ENCODE peak calls at places on chromosomes 11 and 22, in ten cellular contexts. C is left ventricle myocardium inferior; X is mesenchymal stem cell; B is heart left ventricle; T is neuronal stem cell; D is AG04450; Z is body of pancreas; O is colonic mucosa; G is naive thymus-derived CD4-positive, alpha-beta T cell; W is epithelial cell of prostate. F is an unnamed sample.
A peak's percentile ranks its signal among the peaks of the same experiment; 100 is the strongest.

GRCh38 chr11:46845440-46845739 is 690 bp downstream of the CKAP5 start:
- DNase-seq in B (no peak), D (no peak), C (no peak), T (peak; percentile 2), W (no peak), Z (no peak), O (peak; percentile 63), X (no peak), G (no peak), F (no peak)

GRCh38 chr11:63920126-63920869 is 3.3 kb upstream of the RCOR2 start:
- DNase-seq in G (no peak), T (no peak), Z (peak; percentile 82), W (no peak), B (peak; percentile 95), X (no peak), O (peak; percentile 95), C (peak; percentile 90), D (no peak), F (peak; percentile 93)

GRCh38 chr11:109708184-109708583 is 286.2 kb downstream of the C11orf87 start:
- DNase-seq in C (no peak), G (no peak), Z (no peak), D (no peak), B (no peak), T (no peak), W (no peak), O (no peak), X (no peak), F (no peak)

GRCh38 chr11:122163420-122163819 is 47.4 kb upstream of the BLID start:
- DNase-seq in B (no peak), Z (no peak), X (no peak), O (no peak), C (no peak), W (no peak), D (no peak), T (no peak), G (no peak), F (no peak)

GRCh38 chr11:46360878-46361277 is 13.6 kb downstream of the DGKZ start:
- DNase-seq in B (no peak), G (no peak), Z (no peak), C (no peak), O (no peak), W (no peak), T (no peak), D (no peak), X (peak; percentile 46), F (no peak)

GRCh38 chr11:66011785-66012303 is at the start of gene CST6:
- DNase-seq in W (no peak), B (no peak), Z (no peak), C (no peak), O (no peak), D (no peak), T (no peak), G (no peak), X (no peak), F (peak; percentile 63)

GRCh38 chr22:50507421-50507990 is at the start of gene LMF2:
- DNase-seq in B (peak; percentile 91), O (peak; percentile 90), G (peak; percentile 87), W (no peak), C (peak; percentile 90), D (no peak), Z (peak; percentile 94), T (no peak), X (peak; percentile 79), F (no peak)

GRCh38 chr22:11360632-11361031 is 4167.4 kb upstream of the OR11H1 start:
- DNase-seq in C (no peak), D (no peak), Z (no peak), T (no peak), G (no peak), X (no peak), O (no peak), W (no peak), B (no peak), F (no peak)

GRCh38 chr11:18253222-18253621 is 4.8 kb upstream of the SAA2 start:
- DNase-seq in W (peak; percentile 54), C (no peak), D (no peak), X (no peak), G (no peak), Z (no peak), O (no peak), B (no peak), T (no peak), F (no peak)

GRCh38 chr22:36365020-36365411 is 22.8 kb downstream of the MYH9 start:
- DNase-seq in O (peak; percentile 67), T (no peak), W (no peak), G (peak; percentile 87), B (peak; percentile 88), Z (peak; percentile 57), D (peak; percentile 74), X (peak; percentile 99), C (peak; percentile 44), F (no peak)

GRCh38 chr11:107545101-107545514 is 20.4 kb downstream of the ALKBH8 start:
- DNase-seq in X (peak; percentile 28), Z (no peak), C (no peak), G (no peak), D (no peak), B (no peak), O (no peak), W (peak; percentile 66), T (no peak), F (no peak)

GRCh38 chr11:22163394-22163797 is 29.5 kb upstream of the ANO5 start:
- DNase-seq in D (no peak), W (no peak), X (no peak), C (no peak), G (no peak), T (no peak), O (no peak), B (no peak), Z (no peak), F (no peak)

GRCh38 chr11:35173011-35173511 is 34.1 kb downstream of the CD44 start:
- DNase-seq in D (no peak), X (peak; percentile 69), T (no peak), W (no peak), Z (peak; percentile 71), C (no peak), G (no peak), B (peak; percentile 29), O (peak; percentile 72), F (no peak)

GRCh38 chr11:108432783-108433182 is 34.5 kb downstream of the C11orf65 start:
- DNase-seq in X (peak; percentile 49), Z (no peak), D (no peak), G (no peak), T (no peak), C (no peak), W (no peak), O (no peak), B (no peak), F (no peak)

GRCh38 chr11:65522640-65523322 is 2.1 kb upstream of the SCYL1 start:
- DNase-seq in G (peak; percentile 68), O (no peak), T (no peak), W (no peak), C (peak; percentile 13), B (peak; percentile 20), X (peak; percentile 62), Z (no peak), D (no peak), F (no peak)

GRCh38 chr22:47957649-47958048 is 1195.2 kb downstream of the TBC1D22A start:
- DNase-seq in G (no peak), X (no peak), Z (no peak), C (no peak), D (no peak), O (no peak), B (no peak), T (no peak), W (no peak), F (no peak)

GRCh38 chr11:32334822-32335221 is 100.5 kb downstream of the WT1 start:
- DNase-seq in Z (peak; percentile 12), X (no peak), D (no peak), C (no peak), T (no peak), B (no peak), W (no peak), G (no peak), O (peak; percentile 36), F (peak; percentile 93)

GRCh38 chr22:49976439-49977175 is 16.0 kb downstream of the PIM3 start:
- DNase-seq in T (no peak), X (no peak), C (no peak), G (peak; percentile 58), B (no peak), O (no peak), D (no peak), Z (no peak), W (no peak), F (no peak)

GRCh38 chr11:62013266-62014157 is 46.1 kb upstream of the FTH1 start:
- DNase-seq in Z (no peak), C (no peak), O (peak; percentile 74), X (no peak), G (no peak), B (no peak), T (no peak), W (no peak), D (no peak), F (no peak)

GRCh38 chr11:20609727-20610707 is 10.6 kb downstream of the SLC6A5 start:
- DNase-seq in T (peak; percentile 77), D (peak; percentile 13), O (peak; percentile 63), X (peak; percentile 64), B (peak; percentile 74), W (peak; percentile 48), G (peak; percentile 5), Z (peak; percentile 80), C (peak; percentile 73), F (peak; percentile 91)

GRCh38 chr11:11349870-11350325 is 3.2 kb downstream of the CSNK2A3 start:
- DNase-seq in Z (no peak), W (no peak), D (peak; percentile 75), B (no peak), G (no peak), X (peak; percentile 87), C (no peak), T (no peak), O (peak; percentile 18), F (no peak)

GRCh38 chr11:924406-925157 is 1.1 kb upstream of the AP2A2 start:
- DNase-seq in D (no peak), Z (no peak), W (no peak), X (no peak), T (no peak), O (no peak), B (peak; percentile 41), G (no peak), C (peak; percentile 32), F (no peak)
- H3K27ac ChIP-seq in D (no peak overlapping the region), Z (peak overlapping the region; percentile 89), W (no peak overlapping the region), X (no peak overlapping the region), T (no peak overlapping the region), O (no peak overlapping the region), B (peak overlapping the region; percentile 87), G (no peak overlapping the region), C (peak overlapping the region; percentile 92), F (no peak overlapping the region)

GRCh38 chr22:17911312-17911705 is 113.1 kb downstream of the MICAL3 start:
- DNase-seq in G (no peak), Z (no peak), X (no peak), W (no peak), B (no peak), T (no peak), O (no peak), D (no peak), C (no peak), F (no peak)
- H3K27ac ChIP-seq in G (no peak overlapping the region), Z (peak overlapping the region; percentile 22), X (peak overlapping the region; percentile 90), W (peak overlapping the region; percentile 43), B (peak overlapping the region; percentile 93), T (no peak overlapping the region), O (no peak overlapping the region), D (peak overlapping the region; percentile 87), C (peak overlapping the region; percentile 95), F (no peak overlapping the region)

GRCh38 chr11:117459979-117460300 is 132.3 kb downstream of the CEP164 start:
- DNase-seq in W (no peak), T (no peak), C (no peak), X (no peak), Z (no peak), G (no peak), D (no peak), B (no peak), O (no peak), F (no peak)
- H3K27ac ChIP-seq in W (no peak overlapping the region), T (no peak overlapping the region), C (no peak overlapping the region), X (no peak overlapping the region), Z (peak overlapping the region; percentile 5), G (no peak overlapping the region), D (no peak overlapping the region), B (no peak overlapping the region), O (no peak overlapping the region), F (no peak overlapping the region)

GRCh38 chr22:20083157-20083890 is 3.3 kb downstream of the DGCR8 start:
- DNase-seq in Z (no peak), W (no peak), X (no peak), B (peak; percentile 14), T (no peak), C (no peak), G (no peak), O (no peak), D (no peak), F (no peak)
- H3K27ac ChIP-seq in Z (no peak overlapping the region), W (no peak overlapping the region), X (no peak overlapping the region), B (no peak overlapping the region), T (no peak overlapping the region), C (peak overlapping the region; percentile 44), G (no peak overlapping the region), O (no peak overlapping the region), D (peak overlapping the region; percentile 57), F (no peak overlapping the region)